ENCODE peak calls at places on chromosomes 7 and 10, in eight cellular contexts. U is left colon; L is SJSA1; W is AG10803; M is stimulated activated CD4-positive, alpha-beta T cell treated with anti-CD3 and anti-CD28 coated beads, TNF-alpha, amount 100 ng/mL, for 48 hours; P is fibroblast of mammary gland; T is GM04504; O is H54. R is an unnamed sample.

GRCh38 chr10:14353291-14353913 is 22.7 kb upstream of the FRMD4A start:
- DNase-seq in W (no peak), U (no peak), M (no peak), O (no peak), P (no peak), L (no peak), T (no peak), R (no peak)

GRCh38 chr7:5363729-5364128 is 59.9 kb downstream of the TNRC18 start:
- DNase-seq in T (no peak), P (no peak), L (no peak), M (no peak), O (no peak), U (no peak), W (no peak), R (no peak)

GRCh38 chr7:54874804-54875203 is 115.8 kb upstream of the SEC61G start:
- DNase-seq in L (no peak), O (no peak), U (no peak), P (no peak), T (no peak), M (no peak), W (no peak), R (no peak)

GRCh38 chr10:101818958-101819633 is 852 bp upstream of the OGA start:
- DNase-seq in U (peak; percentile 56), M (no peak), L (no peak), T (no peak), O (no peak), W (no peak), P (no peak), R (no peak)

GRCh38 chr10:77156406-77156879 is 481.2 kb downstream of the KCNMA1 start:
- DNase-seq in W (peak; percentile 68), M (no peak), U (no peak), P (peak; percentile 85), T (peak; percentile 42), L (no peak), O (peak; percentile 27), R (no peak)

GRCh38 chr7:18320971-18321567 is 174.5 kb upstream of the HDAC9 start:
- DNase-seq in M (no peak), U (no peak), P (peak; percentile 64), W (peak; percentile 54), O (peak; percentile 15), L (no peak), T (peak; percentile 8), R (no peak)

GRCh38 chr7:18573410-18574234 is 78.1 kb downstream of the HDAC9 start:
- DNase-seq in L (no peak), U (no peak), W (no peak), T (no peak), P (no peak), O (no peak), M (no peak), R (peak; percentile 75)

GRCh38 chr7:100583132-100584045 is 2.5 kb downstream of the LRCH4 start:
- DNase-seq in T (no peak), M (peak; percentile 64), P (peak; percentile 51), O (no peak), W (no peak), L (no peak), U (peak; percentile 73), R (peak; percentile 90)

GRCh38 chr10:89879121-89879520 is 177.7 kb downstream of the KIF20B start:
- DNase-seq in W (no peak), O (no peak), T (no peak), M (no peak), L (no peak), U (no peak), P (no peak), R (no peak)

GRCh38 chr10:120833222-120833928 is 17.8 kb upstream of the WDR11 start:
- DNase-seq in M (no peak), W (no peak), U (peak; percentile 9), T (no peak), P (peak; percentile 7), O (no peak), L (no peak), R (no peak)

GRCh38 chr7:69882269-69882668 is 284.0 kb downstream of the AUTS2 start:
- DNase-seq in P (no peak), T (no peak), U (no peak), L (no peak), M (no peak), W (no peak), O (no peak), R (no peak)

GRCh38 chr10:99621454-99622246 is 1.4 kb upstream of the SLC25A28 start:
- DNase-seq in L (no peak), M (no peak), U (peak; percentile 22), P (no peak), T (peak; percentile 60), W (peak; percentile 81), O (no peak), R (no peak)

GRCh38 chr10:13839430-13839986 is 252.7 kb downstream of the PRPF18 start:
- DNase-seq in T (peak; percentile 57), O (peak; percentile 76), L (peak; percentile 51), P (peak; percentile 87), M (no peak), W (peak; percentile 75), U (no peak), R (no peak)

GRCh38 chr7:36900988-36901710 is 176.9 kb upstream of the AOAH start:
- DNase-seq in P (no peak), M (no peak), T (no peak), L (no peak), U (no peak), O (no peak), W (no peak), R (no peak)

GRCh38 chr7:148772297-148773089 is 73.8 kb downstream of the CUL1 start:
- DNase-seq in O (peak; percentile 73), M (peak; percentile 30), L (peak; percentile 92), P (peak; percentile 95), W (peak; percentile 79), T (peak; percentile 58), U (no peak), R (no peak)

GRCh38 chr7:55237156-55237721 is 127.9 kb upstream of the LANCL2 start:
- DNase-seq in L (no peak), T (no peak), O (no peak), W (no peak), P (no peak), M (no peak), U (no peak), R (no peak)

GRCh38 chr10:114634607-114634974 is 23.5 kb downstream of the ABLIM1 start:
- DNase-seq in T (peak; percentile 82), O (peak; percentile 63), L (peak; percentile 95), W (peak; percentile 90), P (peak; percentile 69), M (no peak), U (no peak), R (no peak)

GRCh38 chr10:35890970-35891330 is 248.9 kb upstream of the FZD8 start:
- DNase-seq in P (no peak), M (no peak), L (no peak), U (no peak), O (no peak), W (no peak), T (no peak), R (no peak)

GRCh38 chr7:18290865-18291264 is 204.7 kb upstream of the HDAC9 start:
- DNase-seq in T (no peak), O (no peak), M (no peak), W (no peak), P (no peak), L (no peak), U (no peak), R (no peak)